ENCODE peak calls at places on chromosomes 4 and X, in four cellular contexts. G is GM23248, N is hepatocyte, C is SK-N-SH. T is an unnamed sample.

GRCh38 chrX:69293776-69294601 is 128.7 kb upstream of the PJA1 start:
- DNase-seq in C (no peak), G (no peak), N (no peak), T (no peak)

GRCh38 chrX:15906544-15906943 is 51.9 kb upstream of the AP1S2 start:
- DNase-seq in C (no peak), N (no peak), G (no peak), T (no peak)

GRCh38 chr4:114479595-114479994 is 119.0 kb upstream of the UGT8 start:
- DNase-seq in N (no peak), G (no peak), C (no peak), T (no peak)

GRCh38 chrX:152165033-152165743 is 26.8 kb upstream of the MAGEA10 start:
- DNase-seq in C (no peak), N (no peak), G (no peak), T (no peak)

GRCh38 chrX:39261446-39262147 is 460.3 kb downstream of the MID1IP1 start:
- DNase-seq in G (peak), C (peak), N (peak), T (peak)

GRCh38 chrX:283115-283845 is 2.1 kb downstream of the PLCXD1 start:
- DNase-seq in C (peak), G (peak), N (peak), T (peak)

GRCh38 chr4:1331591-1332353 is 15.2 kb upstream of the UVSSA start:
- DNase-seq in N (no peak), G (no peak), C (no peak), T (no peak)

GRCh38 chrX:109719262-109719661 is 13.8 kb downstream of the ACSL4 start:
- DNase-seq in G (no peak), C (no peak), N (no peak), T (no peak)

GRCh38 chr4:47195706-47196105 is 164.3 kb downstream of the GABRB1 start:
- DNase-seq in N (no peak), C (no peak), G (no peak), T (no peak)

GRCh38 chr4:184506527-184507121 is 32.3 kb upstream of the IRF2 start:
- DNase-seq in G (peak), N (no peak), C (peak), T (no peak)

GRCh38 chrX:42839632-42840031 is 61.7 kb upstream of the PPP1R2C start:
- DNase-seq in N (no peak), G (no peak), C (no peak), T (no peak)

GRCh38 chrX:11406109-11406755 is 113.0 kb downstream of the AMELX start:
- DNase-seq in C (no peak), G (no peak), N (no peak), T (no peak)

GRCh38 chrX:18973527-18974192 is 10.3 kb downstream of the PHKA2 start:
- DNase-seq in C (no peak), N (no peak), G (no peak), T (peak)

GRCh38 chrX:119573840-119574393 is 446 bp upstream of the UBE2A start:
- DNase-seq in G (peak), N (peak), C (peak), T (no peak)

GRCh38 chr4:20615492-20616136 is 84.6 kb upstream of the PACRGL start:
- DNase-seq in C (no peak), N (no peak), G (peak), T (no peak)

GRCh38 chr4:20616313-20616712 is 83.9 kb upstream of the PACRGL start:
- DNase-seq in G (no peak), C (no peak), N (no peak), T (no peak)

GRCh38 chr4:20618729-20619128 is 81.5 kb upstream of the PACRGL start:
- DNase-seq in C (no peak), G (no peak), N (no peak), T (peak)

GRCh38 chr4:20616848-20617247 is 83.4 kb upstream of the PACRGL start:
- DNase-seq in G (no peak), C (no peak), N (no peak), T (no peak)

GRCh38 chr4:20618010-20618409 is 82.2 kb upstream of the PACRGL start:
- DNase-seq in C (no peak), G (no peak), N (peak), T (peak)
- TF ChIP-seq EZH2phosphoT487 in C (no peak), G (no peak), N (no peak), T (no peak)

GRCh38 chrX:9343971-9344370 is 120.9 kb upstream of the TBL1X start:
- DNase-seq in C (no peak), G (no peak), N (no peak), T (no peak)

GRCh38 chrX:9340619-9341304 is 124.1 kb upstream of the TBL1X start:
- DNase-seq in N (peak), C (peak), G (peak), T (peak)

GRCh38 chrX:9339603-9340569 is 125.0 kb upstream of the TBL1X start:
- DNase-seq in C (no peak), N (no peak), G (peak), T (no peak)

GRCh38 chrX:9341305-9342201 is 123.3 kb upstream of the TBL1X start:
- DNase-seq in G (peak), C (peak), N (peak), T (peak)

GRCh38 chrX:9342581-9343051 is 122.2 kb upstream of the TBL1X start:
- DNase-seq in N (peak), C (peak), G (peak), T (peak)
- H2AFZ ChIP-seq in N (peak), C (peak), G (peak), T (peak)

GRCh38 chr4:85703098-85703497 is 228.1 kb downstream of the ARHGAP24 start:
- DNase-seq in G (peak), C (no peak), N (no peak), T (no peak)

GRCh38 chr4:85696661-85697060 is 221.7 kb downstream of the ARHGAP24 start:
- DNase-seq in C (no peak), N (no peak), G (no peak), T (no peak)

GRCh38 chr4:85700362-85700761 is 225.4 kb downstream of the ARHGAP24 start:
- DNase-seq in C (no peak), N (no peak), G (no peak), T (no peak)

GRCh38 chr4:85697864-85698263 is 222.9 kb downstream of the ARHGAP24 start:
- DNase-seq in N (no peak), G (no peak), C (no peak), T (no peak)

DNA sequence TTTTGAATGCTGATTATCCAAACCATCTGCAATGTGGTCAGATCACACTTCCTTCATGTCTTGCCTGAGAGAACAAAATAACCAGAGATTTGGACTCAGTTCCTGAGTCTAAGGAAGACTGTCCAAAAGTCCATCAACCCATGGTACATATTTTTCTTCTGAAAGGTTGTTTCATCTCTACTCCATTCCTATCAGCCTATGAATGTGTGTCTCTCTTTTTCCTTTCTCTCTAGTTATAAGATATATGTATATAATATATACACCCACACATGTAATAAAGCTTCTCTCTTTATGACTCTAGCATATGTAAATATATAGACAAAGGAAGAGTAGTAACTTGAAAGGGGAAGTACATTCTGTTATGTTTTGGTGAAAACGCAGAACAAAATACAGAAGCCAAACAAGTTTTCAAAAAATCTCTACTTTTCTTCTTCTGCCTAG is 227.0 kb downstream of the ARHGAP24 start:
- DNase-seq in G (no peak), N (no peak), C (no peak), T (no peak)
- TF ChIP-seq EZH2phosphoT487 in G (no peak), N (no peak), C (no peak), T (no peak)

GRCh38 chr4:26493461-26493860 is 3.2 kb upstream of the CCKAR start:
- DNase-seq in G (no peak), C (no peak), N (no peak), T (no peak)
- H2AFZ ChIP-seq in G (no peak), C (no peak), N (no peak), T (no peak)

DNA sequence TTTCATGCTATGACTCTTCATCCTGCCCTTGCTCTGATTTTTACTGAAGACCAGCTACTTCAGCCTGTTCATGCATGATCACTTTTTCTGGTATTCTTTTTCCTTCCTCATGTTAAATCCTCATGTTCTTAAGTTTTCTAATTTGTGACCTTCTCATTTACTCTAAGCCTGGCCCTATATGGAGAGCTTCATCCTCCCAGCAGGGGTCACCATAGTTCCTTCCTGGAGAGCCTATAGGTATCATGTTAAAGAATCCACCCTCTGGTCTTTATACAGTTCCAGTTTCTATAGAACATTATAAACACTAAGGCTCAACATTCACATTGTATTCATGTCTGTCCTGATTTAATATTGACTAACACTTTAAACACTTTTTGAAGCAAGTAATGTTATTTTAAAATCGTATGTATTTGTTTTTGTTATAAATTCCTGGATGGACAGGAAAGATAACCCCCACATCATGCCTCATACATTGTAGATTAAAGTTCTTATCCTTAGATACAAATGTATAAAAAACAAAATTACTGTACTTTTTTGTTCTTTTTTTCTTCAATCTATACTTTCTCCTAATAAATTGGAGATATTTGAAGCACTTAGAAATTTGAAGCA is 53.8 kb upstream of the OTUD4 start:
- DNase-seq in G (peak), N (peak), C (peak), T (peak)
- TF ChIP-seq EZH2phosphoT487 in G (no peak), N (no peak), C (no peak), T (no peak)

GRCh38 chrX:153871946-153872878 is 13.8 kb downstream of the L1CAM start:
- DNase-seq in G (no peak), N (no peak), C (peak), T (no peak)
- H2AFZ ChIP-seq in G (no peak), N (no peak), C (no peak), T (no peak)

GRCh38 chrX:134074151-134074550 is 88.8 kb upstream of the GPC3 start:
- DNase-seq in N (peak), C (no peak), G (no peak), T (no peak)
- TF ChIP-seq EZH2phosphoT487 in N (no peak), C (no peak), G (no peak), T (no peak)

GRCh38 chr4:123705419-123705818 is 308.8 kb downstream of the SPRY1 start:
- DNase-seq in G (no peak), C (no peak), N (no peak), T (no peak)

GRCh38 chr4:123696712-123697111 is 300.1 kb downstream of the SPRY1 start:
- DNase-seq in N (no peak), G (no peak), C (no peak), T (no peak)

GRCh38 chr4:123701046-123701445 is 304.5 kb downstream of the SPRY1 start:
- DNase-seq in C (no peak), N (no peak), G (peak), T (no peak)

GRCh38 chr4:123699823-123700822 is 303.5 kb downstream of the SPRY1 start:
- DNase-seq in C (no peak), G (peak), N (peak), T (peak)
- H2AFZ ChIP-seq in C (peak), G (peak), N (peak), T (peak)

T was measured in neural progenitor cell.